ENCODE peak calls at places on chromosomes 7 and 10, in six cellular contexts. B is fibroblast of lung, K is right atrium auricular region, Y is PC-9, C is spleen, L is left ventricle myocardium inferior. V is an unnamed sample. For H3K9me3 and H3K36me3, the result is how much of the 10 kb centered on the place peaks cover.

GRCh38 chr10:33492914-33493313 is 158.4 kb upstream of the NRP1 start:
- DNase-seq in K (no peak), C (no peak), Y (no peak), B (peak), L (no peak), V (no peak)

GRCh38 chr10:28668363-28669226 is 8.7 kb upstream of the BAMBI start:
- DNase-seq in C (peak), Y (no peak), L (peak), K (no peak), B (peak), V (peak)

GRCh38 chr7:89028319-89028718 is 232.8 kb upstream of the TEX47 start:
- DNase-seq in Y (no peak), L (no peak), K (no peak), C (no peak), B (no peak), V (no peak)

GRCh38 chr7:138979226-138979979 is 1.8 kb downstream of the KIAA1549 start:
- DNase-seq in K (no peak), L (no peak), C (no peak), B (no peak), Y (peak), V (no peak)

GRCh38 chr7:50088463-50089129 is 4.5 kb downstream of the ZPBP start:
- DNase-seq in L (no peak), C (no peak), Y (no peak), B (no peak), K (no peak), V (no peak)

GRCh38 chr7:157284229-157285014 is 52.4 kb upstream of the DNAJB6 start:
- DNase-seq in Y (no peak), C (peak), K (no peak), L (no peak), B (no peak), V (no peak)

GRCh38 chr7:151452141-151452571 is 12.2 kb upstream of the CRYGN start:
- DNase-seq in K (no peak), L (no peak), B (no peak), C (peak), Y (no peak), V (no peak)

GRCh38 chr7:19110026-19110777 is 7.2 kb downstream of the TWIST1 start:
- DNase-seq in C (no peak), K (no peak), L (no peak), B (no peak), Y (no peak), V (no peak)

GRCh38 chr10:28125701-28126100 is 126.8 kb upstream of the ODAD2 start:
- DNase-seq in Y (no peak), L (no peak), K (no peak), B (peak), C (no peak), V (no peak)

GRCh38 chr10:121608669-121609190 is 10.5 kb upstream of the FGFR2 start:
- DNase-seq in B (no peak), L (peak), Y (no peak), C (peak), K (no peak), V (peak)

GRCh38 chr10:114706458-114707055 is 48.5 kb upstream of the ABLIM1 start:
- DNase-seq in Y (no peak), C (no peak), L (no peak), B (no peak), K (no peak), V (no peak)

GRCh38 chr7:25392571-25393338 is 164.5 kb upstream of the NPVF start:
- DNase-seq in Y (no peak), B (no peak), L (no peak), C (no peak), K (no peak), V (no peak)

GRCh38 chr7:152762056-152762455 is 2.5 kb downstream of the ACTR3B start:
- DNase-seq in K (no peak), Y (no peak), B (peak), C (no peak), L (no peak), V (no peak)
- H3K4me3 ChIP-seq in K (no peak), Y (peak), B (no peak), C (no peak), L (no peak), V (no peak)

DNA sequence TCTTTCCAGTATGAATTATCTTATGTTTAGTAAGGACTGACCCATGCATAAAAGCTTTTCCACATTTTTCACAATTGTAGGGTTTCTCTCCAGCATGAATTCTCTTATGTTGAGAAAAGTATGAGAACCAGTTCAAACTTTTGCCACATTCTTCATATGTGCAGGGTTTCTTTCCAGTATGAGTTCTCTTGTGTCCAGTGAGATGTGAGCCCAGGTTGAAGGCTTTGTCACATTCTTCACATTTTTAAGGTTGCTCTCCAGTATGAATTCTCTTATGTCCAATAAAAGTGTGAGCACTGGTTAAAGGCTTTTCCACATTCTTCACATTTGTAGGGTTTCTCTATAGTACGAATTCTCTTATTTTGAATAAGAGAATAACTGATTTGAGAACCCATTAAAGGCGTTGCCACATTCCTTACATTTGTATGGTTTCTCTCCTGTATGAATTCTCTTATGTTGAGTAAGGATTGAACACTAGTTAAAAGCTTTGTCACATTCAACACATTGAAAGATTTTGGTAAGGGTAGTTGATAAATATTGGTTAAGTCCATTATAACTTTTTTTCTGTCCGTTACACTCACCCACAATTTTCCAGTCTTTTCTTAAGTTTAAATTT is 911.0 kb upstream of the ZNF722 start:
- DNase-seq in C (no peak), B (no peak), L (no peak), Y (no peak), K (no peak), V (no peak)
- H3K9me3 ChIP-seq in C (under half), B (under half), L (under half), Y (under half), K (under half), V (under half)

DNA sequence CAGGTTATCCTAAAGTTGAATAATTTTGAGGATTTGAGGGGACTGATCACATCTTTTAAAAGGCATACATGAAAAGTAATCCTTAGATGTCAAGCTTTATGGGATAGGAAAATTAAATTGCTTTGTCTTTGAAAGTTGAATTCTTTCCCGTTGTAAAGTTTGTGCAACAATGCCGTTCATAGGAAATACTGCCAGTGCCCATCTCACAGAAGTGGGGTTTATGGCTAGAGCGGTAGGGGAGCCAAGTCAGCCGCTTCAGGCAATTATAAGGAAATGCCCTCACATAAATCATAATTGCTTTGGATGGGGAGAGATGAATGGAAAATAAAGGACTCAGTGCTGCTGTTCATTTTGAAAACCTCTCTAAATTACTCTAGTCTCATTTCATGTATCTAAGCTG is 18.1 kb downstream of the CDC123 start:
- DNase-seq in C (no peak), K (no peak), B (no peak), Y (no peak), L (no peak), V (no peak)
- H3K36me3 ChIP-seq in C (half or more), K (half or more), B (under half), Y (under half), L (half or more), V (half or more)

GRCh38 chr7:155811560-155811894 is 736 bp downstream of the SHH start:
- DNase-seq in K (no peak), C (no peak), L (no peak), B (no peak), Y (no peak), V (no peak)
- H3K4me3 ChIP-seq in K (no peak), C (no peak), L (no peak), B (peak), Y (peak), V (no peak)

GRCh38 chr10:6185039-6185716 is 17.6 kb upstream of the PFKFB3 start:
- DNase-seq in B (no peak), K (no peak), C (peak), Y (no peak), L (no peak), V (no peak)
- H3K9me3 ChIP-seq in B (under half), K (under half), C (under half), Y (under half), L (under half), V (under half)

GRCh38 chr7:29965030-29965429 is 24.6 kb downstream of the SCRN1 start:
- DNase-seq in C (no peak), K (no peak), L (no peak), B (no peak), Y (no peak), V (no peak)
- H3K36me3 ChIP-seq in C (under half), K (under half), L (under half), B (under half), Y (under half), V (under half)

V was measured in MG63.